ENCODE peak calls at places on chromosomes 7 and 10, in four cellular contexts. W is fibroblast of lung, M is pancreas, B is OCI-LY7. V is an unnamed sample.

GRCh38 chr7:34160261-34160752 is 255.0 kb downstream of the BMPER start:
- DNase-seq in W (peak; percentile 90), M (no peak), B (no peak), V (no peak)

GRCh38 chr7:116271980-116272886 is 61.9 kb downstream of the TES start:
- DNase-seq in W (peak; percentile 98), M (peak; percentile 26), B (no peak), V (no peak)

GRCh38 chr7:4683043-4683883 is 1.2 kb downstream of the FOXK1 start:
- DNase-seq in W (no peak), M (peak; percentile 27), B (no peak), V (no peak)

GRCh38 chr10:89404082-89404481 is 10.3 kb upstream of the IFIT5 start:
- DNase-seq in W (peak; percentile 66), M (no peak), B (no peak), V (no peak)

GRCh38 chr10:71308985-71309384 is 10.1 kb upstream of the SLC29A3 start:
- DNase-seq in W (no peak), M (no peak), B (no peak), V (no peak)

GRCh38 chr7:68684246-68684850 is 913.9 kb upstream of the AUTS2 start:
- DNase-seq in W (peak; percentile 86), M (no peak), B (no peak), V (no peak)

GRCh38 chr10:125721035-125721434 is 1.5 kb downstream of the EDRF1 start:
- DNase-seq in W (no peak), M (peak; percentile 28), B (peak; percentile 89), V (no peak)

GRCh38 chr10:101130984-101131961 is at the start of gene TLX1:
- DNase-seq in W (no peak), M (peak; percentile 43), B (no peak), V (peak; percentile 89)

GRCh38 chr10:77251297-77252013 is 386.2 kb downstream of the KCNMA1 start:
- DNase-seq in W (peak; percentile 33), M (peak; percentile 31), B (peak; percentile 1), V (peak; percentile 10)

GRCh38 chr7:50436133-50436802 is 13.9 kb downstream of the FIGNL1 start:
- DNase-seq in W (peak; percentile 70), M (no peak), B (no peak), V (no peak)

GRCh38 chr7:99623702-99624447 is 7.1 kb downstream of the ZSCAN25 start:
- DNase-seq in W (no peak), M (no peak), B (no peak), V (no peak)

GRCh38 chr7:74246497-74246896 is 7.7 kb downstream of the RFC2 start:
- DNase-seq in W (no peak), M (no peak), B (no peak), V (no peak)
- H3K36me3 ChIP-seq in W (peaks cover 8% of the 10 kb centered on the region), M (peaks cover 11% of the 10 kb centered on the region), B (peaks cover 94% of the 10 kb centered on the region), V (peaks cover 92% of the 10 kb centered on the region)

GRCh38 chr10:63414481-63415260 is 51.1 kb downstream of the JMJD1C start:
- DNase-seq in W (peak; percentile 59), M (no peak), B (no peak), V (no peak)
- H3K4me3 ChIP-seq in W (no peak overlapping the region), M (no peak overlapping the region), B (no peak overlapping the region), V (no peak overlapping the region)

DNA sequence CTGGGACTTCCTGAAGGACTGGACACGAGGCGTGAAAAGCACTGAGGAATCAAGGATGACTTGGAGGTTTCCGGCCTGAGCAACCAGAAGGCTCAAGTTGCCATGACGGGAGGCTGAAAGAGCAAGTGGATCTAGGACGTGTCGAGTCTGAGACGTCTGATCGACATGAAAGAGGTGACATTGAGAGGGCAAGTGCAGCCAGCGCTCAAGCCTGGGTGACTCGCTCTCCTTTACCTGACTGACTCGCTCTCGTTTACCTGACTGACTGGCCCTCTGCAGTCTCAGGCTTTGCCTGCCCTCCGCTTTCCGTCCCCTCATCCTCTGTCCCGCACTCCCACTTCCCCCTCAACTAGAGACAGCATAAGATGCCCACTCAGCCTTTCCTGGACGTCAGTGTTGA is 202.6 kb upstream of the FRMD4A start:
- DNase-seq in W (no peak), M (no peak), B (no peak), V (no peak)
- H3K36me3 ChIP-seq in W (no peaks in the 10 kb centered on the region), M (peaks cover 13% of the 10 kb centered on the region), B (peaks cover 100% of the 10 kb centered on the region), V (no peaks in the 10 kb centered on the region)

GRCh38 chr10:78332699-78333098 is 299.0 kb downstream of the RPS24 start:
- DNase-seq in W (no peak), M (no peak), B (no peak), V (no peak)

GRCh38 chr10:78331391-78331922 is 297.8 kb downstream of the RPS24 start:
- DNase-seq in W (peak; percentile 80), M (no peak), B (no peak), V (no peak)

GRCh38 chr10:78330884-78331283 is 297.2 kb downstream of the RPS24 start:
- DNase-seq in W (no peak), M (no peak), B (no peak), V (no peak)

GRCh38 chr10:78333362-78334143 is 299.9 kb downstream of the RPS24 start:
- DNase-seq in W (no peak), M (no peak), B (no peak), V (no peak)

GRCh38 chr10:78332013-78332412 is 298.4 kb downstream of the RPS24 start:
- DNase-seq in W (no peak), M (no peak), B (no peak), V (no peak)
- H3K4me3 ChIP-seq in W (no peak overlapping the region), M (no peak overlapping the region), B (no peak overlapping the region), V (no peak overlapping the region)

GRCh38 chr7:27795977-27796376 is 56.0 kb downstream of the TAX1BP1 start:
- DNase-seq in W (no peak), M (no peak), B (no peak), V (no peak)
- H3K36me3 ChIP-seq in W (no peaks in the 10 kb centered on the region), M (peaks cover 30% of the 10 kb centered on the region), B (peaks cover 41% of the 10 kb centered on the region), V (peaks cover 9% of the 10 kb centered on the region)

GRCh38 chr10:61628199-61628874 is 34.4 kb upstream of the CABCOCO1 start:
- DNase-seq in W (peak; percentile 81), M (no peak), B (no peak), V (no peak)
- H3K4me3 ChIP-seq in W (no peak overlapping the region), M (no peak overlapping the region), B (no peak overlapping the region), V (no peak overlapping the region)